ENCODE peak calls at places on chromosomes 4 and X, in six cellular contexts. K, E, P, Z, R and M are unnamed samples.
A peak's percentile ranks its signal among the peaks of the same experiment; 100 is the strongest.

GRCh38 chr4:122783301-122784215 is 43.1 kb upstream of the FGF2 start:
- DNase-seq in R (peak; percentile 93), K (peak; percentile 95), E (no peak), Z (peak; percentile 71), P (peak; percentile 14), M (peak; percentile 68)

GRCh38 chr4:40216622-40217366 is 20.0 kb downstream of the RHOH start:
- DNase-seq in P (no peak), E (no peak), K (no peak), Z (no peak), R (no peak), M (no peak)

GRCh38 chr4:4599886-4600285 is 58.0 kb upstream of the STX18 start:
- DNase-seq in Z (no peak), P (no peak), E (no peak), R (no peak), K (no peak), M (no peak)

GRCh38 chrX:105564536-105564935 is 257.8 kb upstream of the NRK start:
- DNase-seq in P (no peak), R (peak; percentile 38), Z (peak; percentile 92), K (peak; percentile 74), E (no peak), M (no peak)

GRCh38 chrX:93428497-93428896 is 244.9 kb downstream of the NAP1L3 start:
- DNase-seq in K (no peak), P (no peak), E (no peak), R (no peak), Z (no peak), M (no peak)

GRCh38 chr4:179595671-179596410 is 2153.6 kb upstream of the AGA start:
- DNase-seq in P (no peak), Z (peak; percentile 98), R (no peak), E (no peak), K (no peak), M (no peak)

GRCh38 chr4:182240161-182241130 is 2.8 kb upstream of the TENM3 start:
- DNase-seq in E (no peak), R (peak; percentile 35), Z (peak; percentile 86), P (peak; percentile 18), K (peak; percentile 94), M (no peak)

GRCh38 chrX:130179579-130180215 is 7.9 kb downstream of the RAB33A start:
- DNase-seq in K (no peak), Z (no peak), P (no peak), E (peak; percentile 32), R (no peak), M (no peak)

GRCh38 chr4:158667651-158668198 is 4.0 kb downstream of the C4orf46 start:
- DNase-seq in E (peak; percentile 22), K (no peak), P (peak; percentile 14), R (peak; percentile 48), Z (peak; percentile 27), M (no peak)

GRCh38 chrX:85828771-85829170 is 218.6 kb downstream of the CHM start:
- DNase-seq in P (no peak), Z (no peak), E (no peak), R (no peak), K (no peak), M (no peak)

GRCh38 chrX:9349572-9350259 is 115.1 kb upstream of the TBL1X start:
- DNase-seq in P (no peak), R (peak; percentile 21), E (no peak), Z (no peak), K (peak; percentile 20), M (no peak)

DNA sequence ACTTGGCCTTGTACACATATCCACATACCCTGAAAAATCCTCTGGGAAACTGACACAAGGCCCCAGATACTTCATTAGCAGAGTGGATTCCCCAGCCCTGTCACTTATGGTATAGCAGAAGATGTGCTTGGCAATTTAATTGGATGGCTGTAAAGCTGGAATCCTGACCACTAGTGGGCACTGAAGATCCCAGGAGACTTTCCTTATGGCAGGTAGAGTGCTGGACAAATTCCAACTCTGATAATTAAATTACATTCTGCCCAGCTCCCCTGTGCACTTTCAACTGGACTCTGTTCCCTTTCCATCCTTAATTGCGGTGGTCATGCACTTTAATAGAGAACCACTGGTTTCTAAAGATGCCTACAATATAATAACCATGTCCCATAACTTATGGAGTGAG is 119.8 kb downstream of the DCK start:
- DNase-seq in E (no peak), Z (no peak), P (no peak), R (no peak), K (no peak), M (no peak)
- TF ChIP-seq CTCF in E (no peak), Z (peak; percentile 9), P (no peak), R (no peak), K (peak; percentile 51), M (no peak)

GRCh38 chr4:98614081-98614480 is 44.3 kb downstream of the TSPAN5 start:
- DNase-seq in P (no peak), Z (no peak), K (no peak), R (no peak), E (no peak), M (no peak)

GRCh38 chr4:98611649-98612317 is 46.6 kb downstream of the TSPAN5 start:
- DNase-seq in K (no peak), Z (no peak), E (no peak), R (no peak), P (no peak), M (no peak)

GRCh38 chr4:98610926-98611325 is 47.5 kb downstream of the TSPAN5 start:
- DNase-seq in K (no peak), E (no peak), Z (no peak), P (no peak), R (no peak), M (no peak)

GRCh38 chr4:98613453-98614075 is 44.8 kb downstream of the TSPAN5 start:
- DNase-seq in R (no peak), E (no peak), Z (no peak), K (no peak), P (no peak), M (no peak)

GRCh38 chr4:98612318-98613250 is 45.8 kb downstream of the TSPAN5 start:
- DNase-seq in Z (no peak), E (no peak), K (no peak), R (no peak), P (no peak), M (no peak)
- TF ChIP-seq CTCF in Z (no peak), E (no peak), K (no peak), R (no peak), P (no peak), M (no peak)

GRCh38 chrX:15129412-15129811 is 140.5 kb downstream of the ASB9 start:
- DNase-seq in E (no peak), R (no peak), P (no peak), K (no peak), Z (no peak), M (no peak)

GRCh38 chrX:15128838-15129237 is 141.0 kb downstream of the ASB9 start:
- DNase-seq in K (no peak), P (no peak), E (no peak), Z (no peak), R (no peak), M (no peak)

GRCh38 chrX:15127010-15127409 is 142.9 kb downstream of the ASB9 start:
- DNase-seq in K (no peak), P (no peak), E (no peak), Z (no peak), R (no peak), M (no peak)
- TF ChIP-seq CTCF in K (peak; percentile 21), P (no peak), E (no peak), Z (no peak), R (no peak), M (no peak)

GRCh38 chr4:169068423-169068822 is 58.4 kb upstream of the CBR4 start:
- DNase-seq in E (no peak), R (no peak), K (no peak), P (no peak), Z (no peak), M (no peak)
- TF ChIP-seq CTCF in E (no peak), R (no peak), K (no peak), P (no peak), Z (no peak), M (no peak)

DNA sequence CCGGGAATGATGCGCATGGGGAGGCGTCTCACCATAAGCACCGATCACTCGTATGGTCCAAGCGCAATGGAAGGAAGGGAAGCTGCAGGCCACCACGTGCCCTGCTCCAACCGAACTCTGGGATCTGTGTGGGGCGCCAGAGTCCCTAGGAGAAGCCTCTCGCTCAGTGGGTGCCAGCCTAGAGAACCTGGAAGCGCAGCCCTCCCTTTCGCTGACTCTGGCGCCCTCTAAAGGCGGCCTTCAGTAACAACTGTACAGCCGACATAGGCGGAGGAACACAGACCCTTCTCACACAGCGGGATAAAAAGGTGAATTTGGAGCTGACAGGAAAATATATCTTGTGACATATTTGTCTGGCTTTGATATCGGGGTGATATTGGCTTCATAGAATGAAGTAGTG is 76.0 kb downstream of the INTS6L start:
- DNase-seq in K (peak; percentile 4), P (peak; percentile 59), E (no peak), R (peak; percentile 0), Z (peak; percentile 34), M (no peak)
- TF ChIP-seq CTCF in K (peak; percentile 79), P (peak; percentile 48), E (peak; percentile 31), R (peak; percentile 36), Z (peak; percentile 65), M (peak; percentile 12)

GRCh38 chr4:87973283-87974169 is 2.0 kb upstream of the SPP1 start:
- DNase-seq in R (peak; percentile 46), P (peak; percentile 62), K (peak; percentile 94), E (no peak), Z (peak; percentile 71), M (no peak)

GRCh38 chr4:87974856-87975462 is 555 bp upstream of the SPP1 start:
- DNase-seq in P (no peak), K (no peak), Z (no peak), E (no peak), R (no peak), M (no peak)

GRCh38 chr4:87978656-87979055 is 3.1 kb downstream of the SPP1 start:
- DNase-seq in R (no peak), Z (peak; percentile 25), K (peak; percentile 29), P (no peak), E (no peak), M (no peak)

GRCh38 chr4:87977521-87978278 is 2.2 kb downstream of the SPP1 start:
- DNase-seq in R (no peak), E (no peak), K (no peak), P (no peak), Z (no peak), M (no peak)

GRCh38 chr4:87975466-87975865 is at the start of gene SPP1:
- DNase-seq in E (no peak), P (peak; percentile 37), K (peak; percentile 9), R (no peak), Z (no peak), M (no peak)
- TF ChIP-seq CTCF in E (no peak), P (no peak), K (peak; percentile 20), R (no peak), Z (no peak), M (no peak)

GRCh38 chr4:36420111-36420679 is 138.8 kb downstream of the DTHD1 start:
- DNase-seq in P (no peak), K (no peak), E (no peak), Z (no peak), R (no peak), M (no peak)
- TF ChIP-seq CTCF in P (no peak), K (no peak), E (no peak), Z (no peak), R (no peak), M (no peak)